ENCODE peak calls at places on chromosomes 7 and 10, in four cellular contexts. D, Q, V and E are unnamed samples.

GRCh38 chr7:88357794-88358533 is 51.3 kb upstream of the STEAP4 start:
- DNase-seq in D (no peak), V (no peak), Q (no peak), E (no peak)

GRCh38 chr7:132580717-132581285 is 4.5 kb upstream of the PLXNA4 start:
- DNase-seq in V (peak), D (peak), Q (peak), E (peak)

GRCh38 chr10:71878327-71879034 is 27.4 kb upstream of the PSAP start:
- DNase-seq in V (peak), D (no peak), Q (peak), E (no peak)

GRCh38 chr10:48543445-48543844 is 61.4 kb downstream of the ARHGAP22 start:
- DNase-seq in Q (no peak), V (peak), D (no peak), E (no peak)

GRCh38 chr10:42953684-42954674 is 122.9 kb upstream of the RET start:
- DNase-seq in V (no peak), D (no peak), Q (no peak), E (no peak)

GRCh38 chr10:100101526-100102076 is 19.9 kb upstream of the CPN1 start:
- DNase-seq in V (no peak), Q (no peak), D (no peak), E (no peak)

GRCh38 chr7:26853788-26854393 is 10.5 kb downstream of the SKAP2 start:
- DNase-seq in V (no peak), Q (no peak), D (peak), E (peak)

GRCh38 chr7:100584046-100584676 is 1.8 kb downstream of the LRCH4 start:
- DNase-seq in D (no peak), Q (no peak), V (no peak), E (no peak)

GRCh38 chr7:17134786-17135185 is 163.7 kb upstream of the AHR start:
- DNase-seq in D (no peak), Q (no peak), V (no peak), E (no peak)

GRCh38 chr7:22090512-22090911 is 144.8 kb upstream of the CDCA7L start:
- DNase-seq in Q (no peak), V (no peak), D (no peak), E (no peak)

GRCh38 chr7:106057204-106057961 is 54.7 kb downstream of the SYPL1 start:
- DNase-seq in V (no peak), Q (no peak), D (no peak), E (no peak)

GRCh38 chr7:112462236-112462635 is 12.0 kb downstream of the IFRD1 start:
- DNase-seq in Q (no peak), V (no peak), D (peak), E (no peak)

GRCh38 chr7:1787681-1788235 is 117.7 kb downstream of the ELFN1 start:
- DNase-seq in D (no peak), Q (no peak), V (no peak), E (no peak)

GRCh38 chr10:79374312-79375191 is 27.3 kb downstream of the PPIF start:
- DNase-seq in D (no peak), Q (peak), V (peak), E (peak)

GRCh38 chr10:126147866-126148578 is 240.3 kb downstream of the ADAM12 start:
- DNase-seq in V (no peak), Q (no peak), D (peak), E (no peak)

GRCh38 chr10:11810313-11810766 is 12.8 kb upstream of the PROSER2 start:
- DNase-seq in D (no peak), V (no peak), Q (no peak), E (no peak)

GRCh38 chr7:146067880-146068279 is 48.7 kb upstream of the CNTNAP2 start:
- DNase-seq in V (no peak), Q (no peak), D (no peak), E (no peak)

GRCh38 chr10:129325893-129326292 is 141.1 kb upstream of the MGMT start:
- DNase-seq in V (no peak), Q (no peak), D (no peak), E (no peak)

GRCh38 chr10:36888925-36889573 is 236.3 kb upstream of the ANKRD30A start:
- DNase-seq in Q (no peak), D (no peak), V (peak), E (no peak)

GRCh38 chr10:11813855-11814557 is 9.2 kb upstream of the PROSER2 start:
- DNase-seq in V (no peak), Q (no peak), D (no peak), E (no peak)

GRCh38 chr10:114491419-114491818 is 87.1 kb upstream of the AFAP1L2 start:
- DNase-seq in D (no peak), Q (no peak), V (no peak), E (no peak)

GRCh38 chr7:1247527-1248041 is 14.9 kb downstream of the UNCX start:
- DNase-seq in Q (no peak), V (no peak), D (no peak), E (peak)

GRCh38 chr10:130350996-130351395 is 214.8 kb downstream of the GLRX3 start:
- DNase-seq in D (no peak), Q (no peak), V (no peak), E (no peak)